ENCODE peak calls at places on chromosomes 12 and 14, in five cellular contexts. F, O, V, C and Q are unnamed samples.

GRCh38 chr12:152440-152839 is 61.5 kb downstream of the SLC6A12 start:
- DNase-seq in O (no peak), C (no peak), V (no peak), F (no peak), Q (no peak)

GRCh38 chr14:56759633-56760032 is 50.6 kb downstream of the OTX2 start:
- DNase-seq in C (no peak), O (no peak), F (peak; percentile 15), V (no peak), Q (no peak)

GRCh38 chr14:35932659-35933159 is 106.6 kb downstream of the BRMS1L start:
- DNase-seq in F (no peak), O (no peak), V (no peak), C (no peak), Q (no peak)

GRCh38 chr14:100982764-100983163 is 79.2 kb upstream of the RTL1 start:
- DNase-seq in C (no peak), V (no peak), F (no peak), O (no peak), Q (no peak)

GRCh38 chr14:54025661-54026060 is 69.0 kb upstream of the BMP4 start:
- DNase-seq in C (peak; percentile 32), F (no peak), V (no peak), O (peak; percentile 24), Q (no peak)

GRCh38 chr12:114829833-114830232 is 145.9 kb upstream of the TBX3 start:
- DNase-seq in C (no peak), O (no peak), V (no peak), F (no peak), Q (no peak)

GRCh38 chr14:58280954-58281787 is 17.2 kb upstream of the ARID4A start:
- DNase-seq in C (no peak), V (no peak), F (no peak), O (peak; percentile 86), Q (no peak)

GRCh38 chr12:52042706-52043385 is 8.4 kb upstream of the NR4A1 start:
- DNase-seq in C (no peak), V (no peak), O (peak; percentile 41), F (no peak), Q (no peak)

GRCh38 chr12:95218852-95219171 is 1.2 kb downstream of the VEZT start:
- DNase-seq in F (peak; percentile 15), O (peak; percentile 47), V (peak; percentile 40), C (peak; percentile 37), Q (no peak)

GRCh38 chr14:31993521-31993941 is 83.6 kb upstream of the ARHGAP5 start:
- DNase-seq in V (no peak), C (no peak), O (no peak), F (peak; percentile 21), Q (no peak)

GRCh38 chr14:95339301-95339865 is 19.7 kb upstream of the CLMN start:
- DNase-seq in C (no peak), O (no peak), V (peak; percentile 44), F (no peak), Q (no peak)

GRCh38 chr14:86799244-86799647 is 1193.7 kb downstream of the GALC start:
- DNase-seq in O (peak; percentile 15), V (no peak), C (no peak), F (no peak), Q (no peak)

GRCh38 chr14:105425823-105426247 is 6.2 kb downstream of the MTA1 start:
- DNase-seq in O (no peak), V (no peak), C (no peak), F (no peak), Q (no peak)

GRCh38 chr12:94769746-94770396 is 119.5 kb upstream of the TMCC3 start:
- DNase-seq in F (no peak), V (no peak), C (no peak), O (no peak), Q (no peak)

GRCh38 chr12:49983892-49984291 is 11.1 kb downstream of the AQP6 start:
- DNase-seq in O (no peak), F (peak; percentile 62), V (no peak), C (no peak), Q (no peak)

GRCh38 chr12:85657251-85657650 is 179.0 kb downstream of the RASSF9 start:
- DNase-seq in F (no peak), O (no peak), C (no peak), V (no peak), Q (no peak)

GRCh38 chr12:46470039-46470627 is 97.6 kb upstream of the SLC38A2 start:
- DNase-seq in F (no peak), V (no peak), O (no peak), C (no peak), Q (no peak)

GRCh38 chr12:132094269-132094891 is 49.7 kb downstream of the DDX51 start:
- DNase-seq in O (no peak), F (no peak), V (no peak), C (no peak), Q (no peak)

GRCh38 chr12:84070311-84070710 is 842.3 kb downstream of the SLC6A15 start:
- DNase-seq in V (no peak), O (no peak), F (no peak), C (no peak), Q (no peak)

GRCh38 chr12:64682572-64683277 is 72.4 kb downstream of the RASSF3 start:
- DNase-seq in C (peak; percentile 56), V (no peak), O (no peak), F (peak; percentile 45), Q (peak; percentile 76)

GRCh38 chr12:18970603-18971002 is 158.9 kb upstream of the PLEKHA5 start:
- DNase-seq in V (no peak), O (peak; percentile 21), C (peak; percentile 30), F (no peak), Q (no peak)

GRCh38 chr14:45254771-45255170 is 1.8 kb upstream of the MIS18BP1 start:
- DNase-seq in V (no peak), O (no peak), C (no peak), F (no peak), Q (no peak)

GRCh38 chr14:45262637-45263036 is 9.6 kb upstream of the MIS18BP1 start:
- DNase-seq in C (no peak), F (no peak), V (no peak), O (no peak), Q (no peak)

GRCh38 chr14:45261209-45261608 is 8.2 kb upstream of the MIS18BP1 start:
- DNase-seq in O (no peak), C (no peak), F (no peak), V (no peak), Q (no peak)

GRCh38 chr14:45258073-45258472 is 5.1 kb upstream of the MIS18BP1 start:
- DNase-seq in C (no peak), F (no peak), O (no peak), V (no peak), Q (no peak)

GRCh38 chr14:45258805-45259204 is 5.8 kb upstream of the MIS18BP1 start:
- DNase-seq in F (no peak), O (no peak), C (no peak), V (no peak), Q (no peak)
- TF ChIP-seq CTCF in F (no peak), O (no peak), C (no peak), V (no peak), Q (no peak)

GRCh38 chr14:68791078-68791983 is 1.5 kb downstream of the ZFP36L1 start:
- DNase-seq in O (peak; percentile 28), F (no peak), C (peak; percentile 43), V (peak; percentile 30), Q (no peak)
- H3K4me1 ChIP-seq in O (peaks cover 19% of the 10 kb centered on the region), F (peaks cover 28% of the 10 kb centered on the region), C (peaks cover 12% of the 10 kb centered on the region), V (peaks cover 4% of the 10 kb centered on the region), Q (no peaks in the 10 kb centered on the region)

GRCh38 chr12:98399532-98399931 is 115.9 kb upstream of the TMPO start:
- DNase-seq in F (no peak), C (peak; percentile 58), V (no peak), O (no peak), Q (peak; percentile 63)
- H3K4me3 ChIP-seq in F (no peak overlapping the region), C (no peak overlapping the region), V (no peak overlapping the region), O (no peak overlapping the region), Q (no peak overlapping the region)

DNA sequence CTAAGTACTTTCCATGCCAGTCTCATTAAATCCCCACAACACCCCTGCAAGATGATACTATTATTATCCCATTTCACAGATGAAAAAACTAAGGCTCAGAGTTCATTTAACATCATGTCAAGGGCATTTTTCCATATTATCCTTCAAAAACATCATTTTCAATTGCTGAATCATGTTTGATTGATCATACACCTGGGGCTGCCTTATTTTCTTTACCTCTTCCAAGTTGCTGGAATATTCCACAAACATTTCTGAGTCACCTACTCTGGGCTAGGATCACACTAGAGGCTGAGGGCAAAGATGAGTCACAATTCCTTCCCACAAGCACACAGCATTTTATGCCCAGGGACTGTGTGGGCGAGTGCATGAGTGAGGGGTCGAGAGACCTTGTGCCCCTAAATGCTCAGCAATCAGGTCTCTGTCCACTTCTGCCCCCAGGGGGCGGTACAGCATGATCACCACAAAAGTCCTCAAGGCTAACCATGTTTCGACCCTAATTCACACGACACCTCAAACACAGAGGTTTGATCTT is 14.1 kb upstream of the TMEM119 start:
- DNase-seq in V (no peak), C (peak; percentile 91), F (no peak), O (no peak), Q (no peak)
- TF ChIP-seq CTCF in V (no peak), C (peak; percentile 85), F (peak; percentile 54), O (no peak), Q (peak; percentile 46)

GRCh38 chr14:65241125-65241752 is 138.9 kb upstream of the MAX start:
- DNase-seq in C (no peak), O (no peak), F (no peak), V (no peak), Q (no peak)

GRCh38 chr14:65237956-65238355 is 135.6 kb upstream of the MAX start:
- DNase-seq in O (peak; percentile 64), F (no peak), V (no peak), C (peak; percentile 23), Q (no peak)

GRCh38 chr14:65238456-65238855 is 136.1 kb upstream of the MAX start:
- DNase-seq in V (no peak), O (no peak), C (no peak), F (no peak), Q (no peak)

GRCh38 chr14:65239143-65239672 is 136.9 kb upstream of the MAX start:
- DNase-seq in O (no peak), C (no peak), F (peak; percentile 44), V (no peak), Q (no peak)

DNA sequence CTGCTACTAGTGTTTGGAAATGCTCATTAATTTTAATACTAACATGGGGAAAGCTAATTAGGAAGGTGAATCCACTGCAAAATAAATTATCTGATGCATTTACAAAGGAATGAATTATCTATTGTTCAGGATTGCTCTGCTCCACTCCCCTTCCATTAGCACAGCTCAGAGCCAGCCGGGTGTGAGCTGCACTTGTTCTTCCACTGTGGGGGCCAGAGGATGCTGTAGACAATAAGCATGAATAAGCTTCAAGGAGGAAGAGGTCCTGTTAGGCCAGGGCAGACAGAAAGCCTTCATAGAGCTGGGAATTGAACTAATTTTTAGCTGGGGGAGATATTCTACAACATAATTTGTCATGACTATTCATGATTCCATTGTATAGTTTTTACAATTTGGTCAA is 137.6 kb upstream of the MAX start:
- DNase-seq in C (no peak), V (no peak), F (no peak), O (no peak), Q (peak; percentile 42)
- H3K4me1 ChIP-seq in C (no peaks in the 10 kb centered on the region), V (no peaks in the 10 kb centered on the region), F (peaks cover 11% of the 10 kb centered on the region), O (peaks cover 21% of the 10 kb centered on the region), Q (peaks cover 3% of the 10 kb centered on the region)